ENCODE peak calls at places on chromosomes 13 and 19, in four cellular contexts. F is activated CD4-positive, alpha-beta T cell treated with anti-CD3 and anti-CD28 coated beads for 1 hour; R is G401; K is AG08395. I is an unnamed sample.

GRCh38 chr13:77563110-77563509 is 27.6 kb downstream of the SCEL start:
- DNase-seq in F (no peak), R (no peak), K (no peak), I (no peak)

GRCh38 chr19:37635076-37636056 is 19.9 kb downstream of the ZFP30 start:
- DNase-seq in F (no peak), R (no peak), K (no peak), I (no peak)

GRCh38 chr19:28042516-28042915 is 1170.4 kb downstream of the UQCRFS1 start:
- DNase-seq in F (no peak), R (no peak), K (no peak), I (no peak)

GRCh38 chr19:31506102-31506501 is 156.9 kb upstream of the TSHZ3 start:
- DNase-seq in F (no peak), R (no peak), K (no peak), I (no peak)

GRCh38 chr13:19185865-19186645 is 4.4 kb upstream of the TUBA3C start:
- DNase-seq in F (no peak), R (no peak), K (no peak), I (no peak)

GRCh38 chr13:95146486-95146885 is 154.8 kb downstream of the ABCC4 start:
- DNase-seq in F (no peak), R (no peak), K (no peak), I (no peak)

GRCh38 chr13:99572921-99573320 is 71.6 kb downstream of the TM9SF2 start:
- DNase-seq in F (no peak), R (peak; percentile 9), K (peak; percentile 18), I (no peak)

GRCh38 chr13:72437458-72437857 is 290.0 kb downstream of the MZT1 start:
- DNase-seq in F (no peak), R (no peak), K (peak; percentile 39), I (no peak)

GRCh38 chr19:40594251-40594650 is 6.9 kb upstream of the LTBP4 start:
- DNase-seq in F (no peak), R (no peak), K (peak; percentile 38), I (no peak)

GRCh38 chr19:1446713-1447564 is 3.0 kb upstream of the APC2 start:
- DNase-seq in F (no peak), R (peak; percentile 47), K (no peak), I (no peak)

GRCh38 chr13:100491164-100491847 is 97.3 kb downstream of the GGACT start:
- DNase-seq in F (no peak), R (peak; percentile 73), K (peak; percentile 4), I (no peak)

GRCh38 chr19:47661161-47661560 is 52.1 kb upstream of the EHD2 start:
- DNase-seq in F (no peak), R (no peak), K (no peak), I (no peak)

GRCh38 chr13:54489359-54489758 is 1460.7 kb downstream of the OLFM4 start:
- DNase-seq in F (no peak), R (no peak), K (no peak), I (no peak)

GRCh38 chr19:1941146-1942077 is at the start of gene CSNK1G2:
- DNase-seq in F (no peak), R (no peak), K (no peak), I (no peak)

GRCh38 chr13:22062478-22063205 is 391.8 kb downstream of the FGF9 start:
- DNase-seq in F (no peak), R (no peak), K (peak; percentile 38), I (no peak)

GRCh38 chr19:55693336-55693974 is 18.4 kb downstream of the EPN1 start:
- DNase-seq in F (no peak), R (no peak), K (no peak), I (no peak)

GRCh38 chr19:41967056-41967783 is 8.1 kb upstream of the RABAC1 start:
- DNase-seq in F (no peak), R (no peak), K (no peak), I (no peak)

GRCh38 chr19:58558623-58559274 is 338 bp upstream of the UBE2M start:
- DNase-seq in F (peak; percentile 100), R (peak; percentile 96), K (peak; percentile 95), I (no peak)

GRCh38 chr19:29625316-29625715 is 19.2 kb downstream of the POP4 start:
- DNase-seq in F (no peak), R (no peak), K (no peak), I (no peak)

GRCh38 chr19:13929956-13930355 is 8.3 kb downstream of the PODNL1 start:
- DNase-seq in F (no peak), R (no peak), K (no peak), I (no peak)

GRCh38 chr19:32570081-32570785 is 10.8 kb upstream of the PDCD5 start:
- DNase-seq in F (peak; percentile 25), R (peak; percentile 60), K (peak; percentile 63), I (no peak)